ENCODE peak calls at places on chromosomes 16 and 17, in six cellular contexts. N, C, A, O, X and K are unnamed samples. For H3K9me3, the result is how much of the 10 kb centered on the place peaks cover.

GRCh38 chr17:16943541-16944333 is 28.2 kb downstream of the TNFRSF13B start:
- DNase-seq in N (no peak), A (no peak), X (no peak), O (no peak), C (no peak), K (no peak)

GRCh38 chr16:1159973-1160772 is 7.3 kb downstream of the CACNA1H start:
- DNase-seq in X (no peak), A (peak), C (no peak), N (peak), O (no peak), K (no peak)

GRCh38 chr16:75593825-75594820 is 27.9 kb downstream of the GABARAPL2 start:
- DNase-seq in A (no peak), N (no peak), C (no peak), O (no peak), X (no peak), K (no peak)

GRCh38 chr16:25110392-25110947 is 1.1 kb upstream of the LCMT1 start:
- DNase-seq in C (no peak), O (no peak), X (no peak), A (no peak), N (no peak), K (no peak)

GRCh38 chr16:85823328-85823920 is 23.9 kb downstream of the COX4I1 start:
- DNase-seq in C (no peak), N (no peak), O (no peak), A (no peak), X (no peak), K (no peak)

GRCh38 chr17:75272848-75273184 is 1.8 kb upstream of the MIF4GD start:
- DNase-seq in X (no peak), A (no peak), C (no peak), N (no peak), O (no peak), K (no peak)

GRCh38 chr16:29290631-29291247 is 115.8 kb downstream of the NPIPB11 start:
- DNase-seq in C (peak), X (peak), N (peak), O (peak), A (peak), K (peak)

GRCh38 chr16:6961704-6962103 is 370.9 kb upstream of the RBFOX1 start:
- DNase-seq in O (no peak), C (no peak), A (no peak), X (no peak), N (no peak), K (no peak)

DNA sequence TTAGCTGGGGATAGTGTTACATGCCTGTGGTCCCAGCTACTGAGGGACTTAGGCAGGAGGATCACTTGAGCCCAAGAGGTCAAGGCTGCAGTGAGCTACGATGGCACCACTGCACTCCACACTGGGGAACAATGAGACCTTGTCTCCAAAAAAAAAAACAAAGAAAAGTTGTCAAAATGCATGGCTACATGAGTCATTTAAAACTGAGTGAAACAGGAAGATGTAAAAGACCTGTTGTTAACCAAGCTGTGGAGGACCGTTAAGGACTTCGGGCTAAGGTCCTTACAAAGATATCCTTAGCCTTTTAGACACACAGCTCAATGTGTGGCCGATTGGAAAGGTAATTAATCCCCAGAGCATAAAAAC is 25.1 kb downstream of the ZP2 start:
- DNase-seq in N (no peak), A (no peak), O (no peak), C (no peak), X (no peak), K (no peak)
- H3K9me3 ChIP-seq in N (under half), A (under half), O (under half), C (under half), X (under half), K (under half)

GRCh38 chr17:45750779-45751440 is 33.2 kb upstream of the CRHR1 start:
- DNase-seq in X (no peak), C (no peak), N (no peak), O (no peak), A (no peak), K (no peak)

GRCh38 chr17:45751466-45751865 is 32.7 kb upstream of the CRHR1 start:
- DNase-seq in C (no peak), X (no peak), N (no peak), A (no peak), O (peak), K (no peak)

GRCh38 chr17:45748911-45749310 is 35.2 kb upstream of the CRHR1 start:
- DNase-seq in C (no peak), N (no peak), X (no peak), O (no peak), A (no peak), K (no peak)

GRCh38 chr17:45747907-45748306 is 36.2 kb upstream of the CRHR1 start:
- DNase-seq in A (no peak), N (no peak), C (no peak), X (no peak), O (no peak), K (no peak)

DNA sequence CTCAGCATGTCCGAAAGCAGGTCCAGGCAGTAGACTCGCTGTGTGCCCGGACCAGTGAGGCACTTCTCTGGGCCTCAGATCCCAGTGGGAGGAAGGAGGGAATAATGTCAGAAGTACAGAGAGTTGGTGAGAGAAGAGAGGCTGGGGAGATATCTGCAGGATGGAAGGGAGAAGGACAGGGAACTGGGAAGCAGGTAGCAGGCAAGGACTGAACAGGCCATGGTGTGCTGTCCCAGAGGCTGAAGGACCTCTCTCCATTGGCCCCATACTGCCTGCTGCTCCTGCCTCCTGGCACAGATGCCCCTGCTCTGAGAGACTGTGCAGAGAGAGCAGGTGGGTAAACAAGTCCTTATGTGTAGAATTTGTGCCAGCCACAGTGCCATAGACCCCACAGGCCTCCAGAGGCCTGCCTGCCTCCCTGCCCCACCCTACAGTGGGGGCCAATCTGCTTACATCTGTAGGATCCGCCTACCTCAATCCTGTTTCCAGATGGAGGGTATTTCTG is 34.2 kb upstream of the CRHR1 start:
- DNase-seq in N (no peak), O (no peak), C (no peak), X (no peak), A (no peak), K (no peak)
- H3K4me3 ChIP-seq in N (no peak), O (no peak), C (no peak), X (no peak), A (no peak), K (no peak)

GRCh38 chr17:57989011-57989345 is 924 bp upstream of the VEZF1 start:
- DNase-seq in O (peak), A (peak), X (no peak), N (no peak), C (no peak), K (no peak)
- TF ChIP-seq CTCF in O (no peak), A (no peak), X (no peak), N (no peak), C (no peak), K (no peak)

GRCh38 chr16:35510701-35511100 is 2051.3 kb downstream of the TP53TG3F start:
- DNase-seq in N (no peak), C (no peak), A (no peak), X (no peak), O (no peak), K (no peak)
- H3K9me3 ChIP-seq in N (under half), C (under half), A (under half), X (under half), O (under half), K (under half)

GRCh38 chr16:2476345-2476720 is 1.4 kb downstream of the TBC1D24 start:
- DNase-seq in X (no peak), A (no peak), C (no peak), O (no peak), N (no peak), K (no peak)

GRCh38 chr16:2477327-2477726 is 2.4 kb downstream of the TBC1D24 start:
- DNase-seq in C (no peak), X (no peak), N (no peak), A (no peak), O (no peak), K (no peak)

GRCh38 chr16:2475413-2476344 is 752 bp downstream of the TBC1D24 start:
- DNase-seq in A (peak), N (no peak), O (peak), C (no peak), X (peak), K (no peak)

GRCh38 chr16:2478273-2478672 is 3.3 kb downstream of the TBC1D24 start:
- DNase-seq in A (no peak), N (no peak), O (no peak), X (no peak), C (no peak), K (no peak)

GRCh38 chr16:2476741-2477140 is 1.8 kb downstream of the TBC1D24 start:
- DNase-seq in N (no peak), A (no peak), X (no peak), C (no peak), O (no peak), K (no peak)
- H3K4me3 ChIP-seq in N (no peak), A (no peak), X (peak), C (peak), O (no peak), K (no peak)

GRCh38 chr17:64216030-64216384 is 47.1 kb downstream of the TEX2 start:
- DNase-seq in N (no peak), C (no peak), O (no peak), X (no peak), A (no peak), K (no peak)

GRCh38 chr17:64216385-64217248 is 46.4 kb downstream of the TEX2 start:
- DNase-seq in N (no peak), X (no peak), C (no peak), O (peak), A (no peak), K (no peak)

GRCh38 chr17:64214950-64215349 is 48.1 kb downstream of the TEX2 start:
- DNase-seq in X (no peak), O (no peak), C (no peak), A (no peak), N (no peak), K (no peak)

GRCh38 chr17:64212122-64212521 is 50.9 kb downstream of the TEX2 start:
- DNase-seq in C (no peak), O (no peak), X (no peak), N (no peak), A (no peak), K (no peak)

GRCh38 chr17:64213995-64214507 is 49.0 kb downstream of the TEX2 start:
- DNase-seq in O (no peak), X (no peak), C (no peak), N (no peak), A (no peak), K (no peak)
- TF ChIP-seq CTCF in O (no peak), X (no peak), C (no peak), N (no peak), A (no peak), K (no peak)

DNA sequence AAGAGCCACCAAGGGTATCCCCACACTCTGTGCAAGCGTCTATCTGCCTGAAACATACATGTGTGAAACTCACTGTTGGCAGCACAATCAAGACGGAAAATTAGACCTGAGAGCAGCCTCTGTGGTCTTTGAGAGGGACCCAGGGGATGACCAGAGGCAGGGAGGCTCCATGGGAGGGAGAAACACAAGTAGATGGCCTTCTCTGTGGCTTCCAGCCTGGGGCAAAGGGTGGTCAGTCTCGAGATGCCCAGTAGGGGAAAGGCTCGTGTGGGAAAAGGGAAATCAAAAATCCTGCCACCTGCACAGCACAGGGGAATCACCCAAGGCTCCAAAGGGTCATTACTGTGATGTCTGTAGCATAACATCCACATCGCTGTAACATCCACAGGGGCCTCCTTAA is 823.3 kb downstream of the KCNJ18 start:
- DNase-seq in C (no peak), A (no peak), X (no peak), O (no peak), N (no peak), K (no peak)
- H3K9me3 ChIP-seq in C (under half), A (under half), X (under half), O (under half), N (under half), K (under half)